ENCODE peak calls at places on chromosomes 6 and 20, in eight cellular contexts. One of them, this sample, is unnamed.

GRCh38 chr20:22430746-22431168 is 153.6 kb downstream of the FOXA2 start:
- DNase-seq in GM20000: no peak
- DNase-seq in PC-9: no peak
- DNase-seq in fibroblast of the aortic adventitia: no peak
- DNase-seq in uterus: no peak
- DNase-seq in transverse colon: no peak
- DNase-seq in Panc1: no peak
- DNase-seq in pancreas: no peak
- DNase-seq in this sample: no peak

GRCh38 chr20:61437280-61438206 is 185.5 kb downstream of the CDH4 start:
- DNase-seq in GM20000: no peak
- DNase-seq in PC-9: no peak
- DNase-seq in fibroblast of the aortic adventitia: peak
- DNase-seq in uterus: no peak
- DNase-seq in transverse colon: no peak
- DNase-seq in Panc1: no peak
- DNase-seq in pancreas: no peak
- DNase-seq in this sample: no peak

GRCh38 chr6:11241793-11242201 is 9.3 kb upstream of the NEDD9 start:
- DNase-seq in GM20000: no peak
- DNase-seq in PC-9: no peak
- DNase-seq in fibroblast of the aortic adventitia: peak
- DNase-seq in uterus: peak
- DNase-seq in transverse colon: peak
- DNase-seq in Panc1: no peak
- DNase-seq in pancreas: peak
- DNase-seq in this sample: no peak

GRCh38 chr6:157433678-157434081 is 52.7 kb downstream of the ZDHHC14 start:
- DNase-seq in GM20000: no peak
- DNase-seq in PC-9: no peak
- DNase-seq in fibroblast of the aortic adventitia: no peak
- DNase-seq in uterus: no peak
- DNase-seq in transverse colon: no peak
- DNase-seq in Panc1: no peak
- DNase-seq in pancreas: no peak
- DNase-seq in this sample: no peak

GRCh38 chr6:168361766-168362165 is 42.2 kb upstream of the DACT2 start:
- DNase-seq in GM20000: no peak
- DNase-seq in PC-9: no peak
- DNase-seq in fibroblast of the aortic adventitia: no peak
- DNase-seq in uterus: no peak
- DNase-seq in transverse colon: no peak
- DNase-seq in Panc1: no peak
- DNase-seq in pancreas: peak
- DNase-seq in this sample: no peak

GRCh38 chr6:112251170-112251945 is 3.0 kb downstream of the LAMA4 start:
- DNase-seq in GM20000: no peak
- DNase-seq in PC-9: peak
- DNase-seq in fibroblast of the aortic adventitia: peak
- DNase-seq in uterus: peak
- DNase-seq in transverse colon: peak
- DNase-seq in Panc1: no peak
- DNase-seq in pancreas: no peak
- DNase-seq in this sample: no peak

GRCh38 chr6:99739526-99739925 is 132.9 kb downstream of the PRDM13 start:
- DNase-seq in GM20000: no peak
- DNase-seq in PC-9: no peak
- DNase-seq in fibroblast of the aortic adventitia: no peak
- DNase-seq in uterus: no peak
- DNase-seq in transverse colon: no peak
- DNase-seq in Panc1: no peak
- DNase-seq in pancreas: no peak
- DNase-seq in this sample: no peak

GRCh38 chr6:70651326-70651905 is 16.3 kb upstream of the SMAP1 start:
- DNase-seq in GM20000: no peak
- DNase-seq in PC-9: no peak
- DNase-seq in fibroblast of the aortic adventitia: no peak
- DNase-seq in uterus: no peak
- DNase-seq in transverse colon: peak
- DNase-seq in Panc1: no peak
- DNase-seq in pancreas: no peak
- DNase-seq in this sample: no peak

GRCh38 chr6:125485757-125486156 is 184.0 kb upstream of the HDDC2 start:
- DNase-seq in GM20000: no peak
- DNase-seq in PC-9: no peak
- DNase-seq in fibroblast of the aortic adventitia: no peak
- DNase-seq in uterus: no peak
- DNase-seq in transverse colon: no peak
- DNase-seq in Panc1: no peak
- DNase-seq in pancreas: no peak
- DNase-seq in this sample: no peak

GRCh38 chr6:112337209-112337638 is 9.9 kb upstream of the RFPL4B start:
- DNase-seq in GM20000: no peak
- DNase-seq in PC-9: no peak
- DNase-seq in fibroblast of the aortic adventitia: peak
- DNase-seq in uterus: peak
- DNase-seq in transverse colon: no peak
- DNase-seq in Panc1: peak
- DNase-seq in pancreas: no peak
- DNase-seq in this sample: no peak

GRCh38 chr20:2559641-2560040 is 23.3 kb downstream of the TMC2 start:
- DNase-seq in GM20000: no peak
- DNase-seq in PC-9: no peak
- DNase-seq in fibroblast of the aortic adventitia: peak
- DNase-seq in uterus: no peak
- DNase-seq in transverse colon: no peak
- DNase-seq in Panc1: no peak
- DNase-seq in pancreas: no peak
- DNase-seq in this sample: no peak

GRCh38 chr6:39421383-39422225 is 99.1 kb upstream of the KCNK16 start:
- DNase-seq in GM20000: no peak
- DNase-seq in PC-9: no peak
- DNase-seq in fibroblast of the aortic adventitia: no peak
- DNase-seq in uterus: no peak
- DNase-seq in transverse colon: no peak
- DNase-seq in Panc1: no peak
- DNase-seq in pancreas: no peak
- DNase-seq in this sample: no peak

GRCh38 chr6:56938634-56939294 is 16.1 kb upstream of the BEND6 start:
- DNase-seq in GM20000: no peak
- DNase-seq in PC-9: peak
- DNase-seq in fibroblast of the aortic adventitia: peak
- DNase-seq in uterus: peak
- DNase-seq in transverse colon: no peak
- DNase-seq in Panc1: peak
- DNase-seq in pancreas: no peak
- DNase-seq in this sample: no peak

GRCh38 chr20:11654766-11655165 is 262.9 kb upstream of the BTBD3 start:
- DNase-seq in GM20000: no peak
- DNase-seq in PC-9: no peak
- DNase-seq in fibroblast of the aortic adventitia: no peak
- DNase-seq in uterus: no peak
- DNase-seq in transverse colon: no peak
- DNase-seq in Panc1: no peak
- DNase-seq in pancreas: no peak
- DNase-seq in this sample: no peak

GRCh38 chr6:71248306-71248705 is 40.3 kb upstream of the OGFRL1 start:
- DNase-seq in GM20000: no peak
- DNase-seq in PC-9: peak
- DNase-seq in fibroblast of the aortic adventitia: peak
- DNase-seq in uterus: no peak
- DNase-seq in transverse colon: no peak
- DNase-seq in Panc1: peak
- DNase-seq in pancreas: no peak
- DNase-seq in this sample: peak

DNA sequence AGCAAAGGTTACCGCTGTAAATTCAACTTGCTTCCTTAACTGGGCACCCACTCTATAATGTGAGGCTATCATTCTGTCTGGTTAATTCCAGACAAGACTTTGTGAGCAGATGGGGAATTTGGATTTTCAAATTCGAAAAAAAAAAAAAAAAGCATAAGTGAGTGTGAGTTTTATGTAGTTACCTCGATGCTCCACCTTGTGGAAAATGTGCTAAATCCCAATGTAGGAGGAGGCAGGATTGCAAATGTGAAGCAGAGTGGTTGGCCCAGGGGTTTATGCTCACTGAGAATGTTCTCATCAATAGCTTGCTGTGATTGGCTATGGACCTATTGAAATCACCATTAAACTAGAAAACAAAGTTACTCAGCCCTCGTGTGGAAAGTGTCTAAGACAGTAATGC is 150.9 kb upstream of the GMDS start:
- DNase-seq in GM20000: no peak
- DNase-seq in PC-9: no peak
- DNase-seq in fibroblast of the aortic adventitia: no peak
- DNase-seq in uterus: no peak
- DNase-seq in transverse colon: no peak
- DNase-seq in Panc1: no peak
- DNase-seq in pancreas: no peak
- DNase-seq in this sample: no peak
- TF ChIP-seq CTCF in GM20000: no peak
- TF ChIP-seq CTCF in PC-9: no peak
- TF ChIP-seq CTCF in fibroblast of the aortic adventitia: no peak
- TF ChIP-seq CTCF in uterus: no peak
- TF ChIP-seq CTCF in transverse colon: no peak
- TF ChIP-seq CTCF in Panc1: no peak
- TF ChIP-seq CTCF in pancreas: no peak
- TF ChIP-seq CTCF in this sample: no peak

GRCh38 chr6:109060585-109060984 is 34.1 kb downstream of the SESN1 start:
- DNase-seq in GM20000: no peak
- DNase-seq in PC-9: no peak
- DNase-seq in fibroblast of the aortic adventitia: no peak
- DNase-seq in uterus: no peak
- DNase-seq in transverse colon: no peak
- DNase-seq in Panc1: no peak
- DNase-seq in pancreas: no peak
- DNase-seq in this sample: no peak

GRCh38 chr6:109062216-109062615 is 32.4 kb downstream of the SESN1 start:
- DNase-seq in GM20000: no peak
- DNase-seq in PC-9: no peak
- DNase-seq in fibroblast of the aortic adventitia: no peak
- DNase-seq in uterus: no peak
- DNase-seq in transverse colon: no peak
- DNase-seq in Panc1: no peak
- DNase-seq in pancreas: no peak
- DNase-seq in this sample: no peak

GRCh38 chr6:109059148-109059547 is 35.5 kb downstream of the SESN1 start:
- DNase-seq in GM20000: no peak
- DNase-seq in PC-9: peak
- DNase-seq in fibroblast of the aortic adventitia: peak
- DNase-seq in uterus: no peak
- DNase-seq in transverse colon: no peak
- DNase-seq in Panc1: no peak
- DNase-seq in pancreas: no peak
- DNase-seq in this sample: no peak

GRCh38 chr6:109058620-109059019 is 36.0 kb downstream of the SESN1 start:
- DNase-seq in GM20000: no peak
- DNase-seq in PC-9: no peak
- DNase-seq in fibroblast of the aortic adventitia: no peak
- DNase-seq in uterus: no peak
- DNase-seq in transverse colon: no peak
- DNase-seq in Panc1: no peak
- DNase-seq in pancreas: no peak
- DNase-seq in this sample: no peak

DNA sequence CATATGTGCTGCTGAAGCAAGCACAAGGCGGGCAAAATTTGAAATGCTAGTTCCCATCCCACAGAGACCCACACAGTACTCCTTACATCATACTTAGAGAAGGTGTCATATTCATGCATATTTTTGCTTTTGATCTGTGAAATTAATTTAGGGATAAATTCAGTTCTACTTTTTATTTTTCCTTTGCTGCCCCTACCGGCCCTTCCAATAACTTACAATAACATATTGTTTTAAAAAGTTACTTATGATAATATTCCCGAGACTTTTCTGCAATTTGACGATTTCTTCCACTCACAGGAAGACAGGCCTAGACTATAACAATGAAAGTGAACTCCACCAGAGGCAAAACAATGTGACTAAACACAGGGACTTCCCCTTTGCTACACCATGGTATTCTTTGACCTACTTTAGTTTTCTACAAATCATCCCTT is 35.0 kb downstream of the SESN1 start:
- DNase-seq in GM20000: peak
- DNase-seq in PC-9: peak
- DNase-seq in fibroblast of the aortic adventitia: peak
- DNase-seq in uterus: no peak
- DNase-seq in transverse colon: no peak
- DNase-seq in Panc1: no peak
- DNase-seq in pancreas: no peak
- DNase-seq in this sample: no peak
- TF ChIP-seq CTCF in GM20000: no peak
- TF ChIP-seq CTCF in PC-9: peak
- TF ChIP-seq CTCF in fibroblast of the aortic adventitia: peak
- TF ChIP-seq CTCF in uterus: no peak
- TF ChIP-seq CTCF in transverse colon: no peak
- TF ChIP-seq CTCF in Panc1: peak
- TF ChIP-seq CTCF in pancreas: no peak
- TF ChIP-seq CTCF in this sample: no peak

GRCh38 chr6:30721198-30722024 is 1.3 kb downstream of the TUBB start:
- DNase-seq in GM20000: peak
- DNase-seq in PC-9: peak
- DNase-seq in fibroblast of the aortic adventitia: peak
- DNase-seq in uterus: peak
- DNase-seq in transverse colon: peak
- DNase-seq in Panc1: no peak
- DNase-seq in pancreas: peak
- DNase-seq in this sample: peak
- TF ChIP-seq CTCF in GM20000: peak
- TF ChIP-seq CTCF in PC-9: no peak
- TF ChIP-seq CTCF in fibroblast of the aortic adventitia: peak
- TF ChIP-seq CTCF in uterus: peak
- TF ChIP-seq CTCF in transverse colon: peak
- TF ChIP-seq CTCF in Panc1: peak
- TF ChIP-seq CTCF in pancreas: peak
- TF ChIP-seq CTCF in this sample: peak

DNA sequence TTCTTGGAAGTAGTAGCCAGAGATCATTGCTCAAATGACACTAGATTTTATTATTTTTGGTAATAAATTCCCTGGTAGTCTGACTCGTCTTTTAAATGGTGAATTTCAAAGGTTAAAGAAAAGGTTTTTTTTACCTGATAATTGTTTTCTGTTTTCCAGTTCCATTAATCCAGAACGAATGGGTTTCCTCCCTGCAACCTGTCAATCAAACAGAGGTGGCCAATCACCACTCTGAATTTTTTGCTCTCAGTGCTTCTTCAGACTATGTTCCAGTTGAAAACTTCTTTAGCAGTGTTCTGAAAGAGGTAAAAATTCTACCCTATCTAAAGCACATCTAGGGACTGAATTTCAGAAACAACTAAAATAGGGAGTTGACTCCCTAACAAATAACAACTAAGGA is 73.8 kb downstream of the PHIP start:
- DNase-seq in GM20000: no peak
- DNase-seq in PC-9: no peak
- DNase-seq in fibroblast of the aortic adventitia: no peak
- DNase-seq in uterus: no peak
- DNase-seq in transverse colon: no peak
- DNase-seq in Panc1: no peak
- DNase-seq in pancreas: no peak
- DNase-seq in this sample: no peak
- TF ChIP-seq CTCF in GM20000: no peak
- TF ChIP-seq CTCF in PC-9: no peak
- TF ChIP-seq CTCF in fibroblast of the aortic adventitia: no peak
- TF ChIP-seq CTCF in uterus: no peak
- TF ChIP-seq CTCF in transverse colon: no peak
- TF ChIP-seq CTCF in Panc1: no peak
- TF ChIP-seq CTCF in pancreas: no peak
- TF ChIP-seq CTCF in this sample: no peak

GRCh38 chr6:63813531-63813930 is 177.9 kb downstream of the PHF3 start:
- DNase-seq in GM20000: no peak
- DNase-seq in PC-9: no peak
- DNase-seq in fibroblast of the aortic adventitia: no peak
- DNase-seq in uterus: no peak
- DNase-seq in transverse colon: no peak
- DNase-seq in Panc1: no peak
- DNase-seq in pancreas: no peak
- DNase-seq in this sample: no peak
- TF ChIP-seq CTCF in GM20000: no peak
- TF ChIP-seq CTCF in PC-9: no peak
- TF ChIP-seq CTCF in fibroblast of the aortic adventitia: no peak
- TF ChIP-seq CTCF in uterus: no peak
- TF ChIP-seq CTCF in transverse colon: no peak
- TF ChIP-seq CTCF in Panc1: peak
- TF ChIP-seq CTCF in pancreas: no peak
- TF ChIP-seq CTCF in this sample: no peak

This sample was measured in CD14-positive monocyte.